ENCODE peak calls at places on chromosomes 16 and 17, in eight cellular contexts. One of them, this sample, is unnamed.

GRCh38 chr16:88703486-88704309 is 2.5 kb downstream of the RNF166 start:
- DNase-seq in mucosa of descending colon: peak; percentile 89
- DNase-seq in A549: no peak
- DNase-seq in ovary: no peak
- DNase-seq in breast epithelium: peak; percentile 37
- DNase-seq in CD4-positive, CD25-positive, alpha-beta regulatory T cell: peak; percentile 91
- DNase-seq in heart right ventricle: peak; percentile 53
- DNase-seq in Peyer's patch: peak; percentile 86
- DNase-seq in this sample: no peak

GRCh38 chr17:35865412-35866355 is 3.0 kb downstream of the HEATR9 start:
- DNase-seq in mucosa of descending colon: no peak
- DNase-seq in A549: no peak
- DNase-seq in ovary: no peak
- DNase-seq in breast epithelium: no peak
- DNase-seq in CD4-positive, CD25-positive, alpha-beta regulatory T cell: no peak
- DNase-seq in heart right ventricle: no peak
- DNase-seq in Peyer's patch: no peak
- DNase-seq in this sample: no peak

GRCh38 chr17:17806611-17807010 is 30.2 kb downstream of the SREBF1 start:
- DNase-seq in mucosa of descending colon: no peak
- DNase-seq in A549: no peak
- DNase-seq in ovary: no peak
- DNase-seq in breast epithelium: no peak
- DNase-seq in CD4-positive, CD25-positive, alpha-beta regulatory T cell: no peak
- DNase-seq in heart right ventricle: no peak
- DNase-seq in Peyer's patch: no peak
- DNase-seq in this sample: no peak

GRCh38 chr16:57903656-57904055 is 67.3 kb downstream of the CNGB1 start:
- DNase-seq in mucosa of descending colon: no peak
- DNase-seq in A549: no peak
- DNase-seq in ovary: no peak
- DNase-seq in breast epithelium: no peak
- DNase-seq in CD4-positive, CD25-positive, alpha-beta regulatory T cell: no peak
- DNase-seq in heart right ventricle: no peak
- DNase-seq in Peyer's patch: no peak
- DNase-seq in this sample: no peak

GRCh38 chr17:61325382-61326073 is 74.1 kb upstream of the TBX2 start:
- DNase-seq in mucosa of descending colon: no peak
- DNase-seq in A549: no peak
- DNase-seq in ovary: no peak
- DNase-seq in breast epithelium: no peak
- DNase-seq in CD4-positive, CD25-positive, alpha-beta regulatory T cell: no peak
- DNase-seq in heart right ventricle: no peak
- DNase-seq in Peyer's patch: no peak
- DNase-seq in this sample: peak; percentile 6

GRCh38 chr17:48679385-48680096 is 42.8 kb downstream of the PRAC1 start:
- DNase-seq in mucosa of descending colon: no peak
- DNase-seq in A549: no peak
- DNase-seq in ovary: no peak
- DNase-seq in breast epithelium: no peak
- DNase-seq in CD4-positive, CD25-positive, alpha-beta regulatory T cell: no peak
- DNase-seq in heart right ventricle: no peak
- DNase-seq in Peyer's patch: no peak
- DNase-seq in this sample: no peak

GRCh38 chr16:28010671-28011070 is 52.8 kb downstream of the GSG1L start:
- DNase-seq in mucosa of descending colon: no peak
- DNase-seq in A549: no peak
- DNase-seq in ovary: no peak
- DNase-seq in breast epithelium: no peak
- DNase-seq in CD4-positive, CD25-positive, alpha-beta regulatory T cell: no peak
- DNase-seq in heart right ventricle: no peak
- DNase-seq in Peyer's patch: no peak
- DNase-seq in this sample: no peak

GRCh38 chr16:2471016-2471652 is at the start of gene NTN3:
- DNase-seq in mucosa of descending colon: no peak
- DNase-seq in A549: no peak
- DNase-seq in ovary: no peak
- DNase-seq in breast epithelium: no peak
- DNase-seq in CD4-positive, CD25-positive, alpha-beta regulatory T cell: no peak
- DNase-seq in heart right ventricle: no peak
- DNase-seq in Peyer's patch: no peak
- DNase-seq in this sample: peak; percentile 26

GRCh38 chr16:76955629-76956028 is 235.4 kb upstream of the MON1B start:
- DNase-seq in mucosa of descending colon: no peak
- DNase-seq in A549: peak; percentile 10
- DNase-seq in ovary: no peak
- DNase-seq in breast epithelium: no peak
- DNase-seq in CD4-positive, CD25-positive, alpha-beta regulatory T cell: no peak
- DNase-seq in heart right ventricle: no peak
- DNase-seq in Peyer's patch: no peak
- DNase-seq in this sample: no peak

GRCh38 chr16:57889960-57890751 is 80.8 kb downstream of the CNGB1 start:
- DNase-seq in mucosa of descending colon: no peak
- DNase-seq in A549: no peak
- DNase-seq in ovary: no peak
- DNase-seq in breast epithelium: no peak
- DNase-seq in CD4-positive, CD25-positive, alpha-beta regulatory T cell: no peak
- DNase-seq in heart right ventricle: no peak
- DNase-seq in Peyer's patch: no peak
- DNase-seq in this sample: no peak

GRCh38 chr17:2684549-2684948 is 27.0 kb downstream of the CLUH start:
- DNase-seq in mucosa of descending colon: no peak
- DNase-seq in A549: no peak
- DNase-seq in ovary: no peak
- DNase-seq in breast epithelium: no peak
- DNase-seq in CD4-positive, CD25-positive, alpha-beta regulatory T cell: no peak
- DNase-seq in heart right ventricle: no peak
- DNase-seq in Peyer's patch: no peak
- DNase-seq in this sample: no peak

GRCh38 chr16:68086336-68086821 is 1.2 kb downstream of the NFATC3 start:
- DNase-seq in mucosa of descending colon: no peak
- DNase-seq in A549: peak; percentile 69
- DNase-seq in ovary: no peak
- DNase-seq in breast epithelium: no peak
- DNase-seq in CD4-positive, CD25-positive, alpha-beta regulatory T cell: no peak
- DNase-seq in heart right ventricle: no peak
- DNase-seq in Peyer's patch: no peak
- DNase-seq in this sample: peak; percentile 77

GRCh38 chr17:78332991-78333390 is 26.9 kb downstream of the SOCS3 start:
- DNase-seq in mucosa of descending colon: no peak
- DNase-seq in A549: no peak
- DNase-seq in ovary: no peak
- DNase-seq in breast epithelium: no peak
- DNase-seq in CD4-positive, CD25-positive, alpha-beta regulatory T cell: peak; percentile 71
- DNase-seq in heart right ventricle: no peak
- DNase-seq in Peyer's patch: no peak
- DNase-seq in this sample: no peak

GRCh38 chr17:44972953-44973352 is 4.8 kb upstream of the C1QL1 start:
- DNase-seq in mucosa of descending colon: no peak
- DNase-seq in A549: no peak
- DNase-seq in ovary: no peak
- DNase-seq in breast epithelium: no peak
- DNase-seq in CD4-positive, CD25-positive, alpha-beta regulatory T cell: no peak
- DNase-seq in heart right ventricle: no peak
- DNase-seq in Peyer's patch: no peak
- DNase-seq in this sample: no peak

GRCh38 chr16:252366-253337 is 18.0 kb downstream of the FAM234A start:
- DNase-seq in mucosa of descending colon: peak; percentile 65
- DNase-seq in A549: no peak
- DNase-seq in ovary: no peak
- DNase-seq in breast epithelium: no peak
- DNase-seq in CD4-positive, CD25-positive, alpha-beta regulatory T cell: peak; percentile 65
- DNase-seq in heart right ventricle: no peak
- DNase-seq in Peyer's patch: peak; percentile 83
- DNase-seq in this sample: no peak

GRCh38 chr16:245105-245504 is 10.5 kb downstream of the FAM234A start:
- DNase-seq in mucosa of descending colon: peak; percentile 26
- DNase-seq in A549: no peak
- DNase-seq in ovary: no peak
- DNase-seq in breast epithelium: no peak
- DNase-seq in CD4-positive, CD25-positive, alpha-beta regulatory T cell: no peak
- DNase-seq in heart right ventricle: no peak
- DNase-seq in Peyer's patch: no peak
- DNase-seq in this sample: no peak

GRCh38 chr16:253833-254232 is 19.2 kb downstream of the FAM234A start:
- DNase-seq in mucosa of descending colon: no peak
- DNase-seq in A549: no peak
- DNase-seq in ovary: no peak
- DNase-seq in breast epithelium: no peak
- DNase-seq in CD4-positive, CD25-positive, alpha-beta regulatory T cell: peak; percentile 56
- DNase-seq in heart right ventricle: no peak
- DNase-seq in Peyer's patch: peak; percentile 61
- DNase-seq in this sample: no peak

GRCh38 chr16:247027-247426 is 12.4 kb downstream of the FAM234A start:
- DNase-seq in mucosa of descending colon: peak; percentile 12
- DNase-seq in A549: no peak
- DNase-seq in ovary: no peak
- DNase-seq in breast epithelium: no peak
- DNase-seq in CD4-positive, CD25-positive, alpha-beta regulatory T cell: no peak
- DNase-seq in heart right ventricle: no peak
- DNase-seq in Peyer's patch: no peak
- DNase-seq in this sample: no peak

GRCh38 chr16:249431-249830 is 14.8 kb downstream of the FAM234A start:
- DNase-seq in mucosa of descending colon: peak; percentile 45
- DNase-seq in A549: no peak
- DNase-seq in ovary: no peak
- DNase-seq in breast epithelium: no peak
- DNase-seq in CD4-positive, CD25-positive, alpha-beta regulatory T cell: no peak
- DNase-seq in heart right ventricle: no peak
- DNase-seq in Peyer's patch: no peak
- DNase-seq in this sample: no peak
- H3K4me1 ChIP-seq in mucosa of descending colon: peaks cover 31% of the 10 kb centered on the region
- H3K4me1 ChIP-seq in A549: peaks cover 8% of the 10 kb centered on the region
- H3K4me1 ChIP-seq in ovary: no peaks in the 10 kb centered on the region
- H3K4me1 ChIP-seq in breast epithelium: no peaks in the 10 kb centered on the region
- H3K4me1 ChIP-seq in CD4-positive, CD25-positive, alpha-beta regulatory T cell: peaks cover 21% of the 10 kb centered on the region
- H3K4me1 ChIP-seq in heart right ventricle: peaks cover 21% of the 10 kb centered on the region
- H3K4me1 ChIP-seq in Peyer's patch: peaks cover 4% of the 10 kb centered on the region
- H3K4me1 ChIP-seq in this sample: no peaks in the 10 kb centered on the region

GRCh38 chr16:75058815-75059214 is 57.8 kb downstream of the LDHD start:
- DNase-seq in mucosa of descending colon: no peak
- DNase-seq in A549: no peak
- DNase-seq in ovary: peak; percentile 39
- DNase-seq in breast epithelium: no peak
- DNase-seq in CD4-positive, CD25-positive, alpha-beta regulatory T cell: no peak
- DNase-seq in heart right ventricle: no peak
- DNase-seq in Peyer's patch: no peak
- DNase-seq in this sample: no peak

GRCh38 chr16:75053791-75054555 is 55.1 kb downstream of the ZNRF1 start:
- DNase-seq in mucosa of descending colon: peak; percentile 91
- DNase-seq in A549: no peak
- DNase-seq in ovary: no peak
- DNase-seq in breast epithelium: peak; percentile 62
- DNase-seq in CD4-positive, CD25-positive, alpha-beta regulatory T cell: no peak
- DNase-seq in heart right ventricle: peak; percentile 71
- DNase-seq in Peyer's patch: peak; percentile 95
- DNase-seq in this sample: no peak

GRCh38 chr16:75052481-75053211 is 53.8 kb downstream of the ZNRF1 start:
- DNase-seq in mucosa of descending colon: no peak
- DNase-seq in A549: no peak
- DNase-seq in ovary: no peak
- DNase-seq in breast epithelium: no peak
- DNase-seq in CD4-positive, CD25-positive, alpha-beta regulatory T cell: no peak
- DNase-seq in heart right ventricle: no peak
- DNase-seq in Peyer's patch: no peak
- DNase-seq in this sample: no peak

GRCh38 chr16:75059411-75059810 is 57.2 kb downstream of the LDHD start:
- DNase-seq in mucosa of descending colon: no peak
- DNase-seq in A549: no peak
- DNase-seq in ovary: no peak
- DNase-seq in breast epithelium: no peak
- DNase-seq in CD4-positive, CD25-positive, alpha-beta regulatory T cell: no peak
- DNase-seq in heart right ventricle: no peak
- DNase-seq in Peyer's patch: no peak
- DNase-seq in this sample: no peak

DNA sequence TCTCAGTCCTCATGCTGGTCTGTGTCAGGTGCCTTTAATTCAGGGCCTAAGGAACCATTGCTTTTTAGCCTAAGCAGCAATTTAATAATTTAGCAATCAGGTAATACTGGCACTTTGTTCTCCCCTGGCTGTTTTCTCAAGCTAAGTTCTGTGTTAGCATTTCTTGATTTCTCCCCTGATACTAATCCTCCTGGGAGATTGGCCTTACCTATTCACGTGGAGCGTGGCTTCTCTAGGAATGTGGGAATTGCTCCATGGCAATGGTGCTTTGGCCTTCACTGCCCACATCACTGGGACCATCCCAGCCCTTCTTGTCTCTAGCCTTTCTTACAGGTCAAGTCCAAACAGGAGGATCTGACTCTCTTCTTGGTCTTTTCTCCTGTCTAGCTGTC is 55.7 kb downstream of the ZNRF1 start:
- DNase-seq in mucosa of descending colon: no peak
- DNase-seq in A549: no peak
- DNase-seq in ovary: no peak
- DNase-seq in breast epithelium: no peak
- DNase-seq in CD4-positive, CD25-positive, alpha-beta regulatory T cell: no peak
- DNase-seq in heart right ventricle: no peak
- DNase-seq in Peyer's patch: no peak
- DNase-seq in this sample: no peak
- H3K9me3 ChIP-seq in mucosa of descending colon: no peaks in the 10 kb centered on the region
- H3K9me3 ChIP-seq in A549: no peaks in the 10 kb centered on the region
- H3K9me3 ChIP-seq in ovary: no peaks in the 10 kb centered on the region
- H3K9me3 ChIP-seq in breast epithelium: no peaks in the 10 kb centered on the region
- H3K9me3 ChIP-seq in CD4-positive, CD25-positive, alpha-beta regulatory T cell: no peaks in the 10 kb centered on the region
- H3K9me3 ChIP-seq in heart right ventricle: no peaks in the 10 kb centered on the region
- H3K9me3 ChIP-seq in Peyer's patch: no peaks in the 10 kb centered on the region
- H3K9me3 ChIP-seq in this sample: no peaks in the 10 kb centered on the region

GRCh38 chr16:85582177-85582888 is 30.8 kb upstream of the GSE1 start:
- DNase-seq in mucosa of descending colon: no peak
- DNase-seq in A549: no peak
- DNase-seq in ovary: peak; percentile 64
- DNase-seq in breast epithelium: no peak
- DNase-seq in CD4-positive, CD25-positive, alpha-beta regulatory T cell: no peak
- DNase-seq in heart right ventricle: no peak
- DNase-seq in Peyer's patch: no peak
- DNase-seq in this sample: peak; percentile 64
- H3K4me3 ChIP-seq in mucosa of descending colon: no peak overlapping the region
- H3K4me3 ChIP-seq in A549: no peak overlapping the region
- H3K4me3 ChIP-seq in ovary: no peak overlapping the region
- H3K4me3 ChIP-seq in breast epithelium: no peak overlapping the region
- H3K4me3 ChIP-seq in CD4-positive, CD25-positive, alpha-beta regulatory T cell: no peak overlapping the region
- H3K4me3 ChIP-seq in heart right ventricle: no peak overlapping the region
- H3K4me3 ChIP-seq in Peyer's patch: no peak overlapping the region
- H3K4me3 ChIP-seq in this sample: peak overlapping the region; percentile 5

DNA sequence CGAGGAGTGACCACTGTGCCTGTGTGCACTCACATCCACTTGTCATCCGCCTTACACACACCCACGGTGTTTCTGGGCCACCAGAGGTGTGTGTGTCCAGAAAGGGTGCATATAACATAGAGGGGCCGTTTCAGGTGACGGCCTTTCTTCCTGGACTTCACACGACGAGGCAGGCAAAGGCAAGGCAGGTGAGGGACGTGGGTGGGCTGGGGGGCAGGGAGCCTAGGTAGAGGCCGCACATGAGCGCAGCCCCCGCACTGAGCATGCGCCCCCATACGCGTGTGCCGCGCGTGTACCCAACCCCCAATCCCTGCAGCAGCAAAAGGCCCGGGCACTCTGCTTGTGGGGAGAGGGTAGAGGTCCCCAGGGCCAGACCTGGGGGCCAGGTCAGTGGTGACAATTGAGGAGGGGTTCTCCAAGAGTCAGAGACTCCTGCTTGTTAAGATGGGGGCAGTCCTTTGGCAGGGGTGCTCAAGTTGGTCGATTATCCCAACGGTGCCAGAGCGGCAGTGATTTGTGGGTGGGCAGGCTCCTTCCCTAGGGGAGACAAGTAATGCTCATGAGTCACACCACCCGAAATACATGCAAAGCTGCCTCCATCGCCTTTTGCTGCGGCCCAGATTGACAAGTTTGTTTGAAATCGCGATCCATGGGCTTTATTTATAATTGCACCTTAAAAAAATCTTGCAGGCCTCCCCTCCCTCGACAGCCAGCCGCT is 972 bp upstream of the GIT1 start:
- DNase-seq in mucosa of descending colon: peak; percentile 65
- DNase-seq in A549: peak; percentile 56
- DNase-seq in ovary: peak; percentile 28
- DNase-seq in breast epithelium: no peak
- DNase-seq in CD4-positive, CD25-positive, alpha-beta regulatory T cell: no peak
- DNase-seq in heart right ventricle: peak; percentile 24
- DNase-seq in Peyer's patch: no peak
- DNase-seq in this sample: no peak
- H3K4me1 ChIP-seq in mucosa of descending colon: peaks cover 48% of the 10 kb centered on the region
- H3K4me1 ChIP-seq in A549: peaks cover 57% of the 10 kb centered on the region
- H3K4me1 ChIP-seq in ovary: peaks cover 32% of the 10 kb centered on the region
- H3K4me1 ChIP-seq in breast epithelium: peaks cover 7% of the 10 kb centered on the region
- H3K4me1 ChIP-seq in CD4-positive, CD25-positive, alpha-beta regulatory T cell: peaks cover 75% of the 10 kb centered on the region
- H3K4me1 ChIP-seq in heart right ventricle: peaks cover 84% of the 10 kb centered on the region
- H3K4me1 ChIP-seq in Peyer's patch: peaks cover 38% of the 10 kb centered on the region
- H3K4me1 ChIP-seq in this sample: peaks cover 38% of the 10 kb centered on the region